ENCODE peak calls at places on chromosomes 7 and 10, in five cellular contexts. D, R, A, M and T are unnamed samples.

GRCh38 chr10:118958984-118959916 is 70.3 kb upstream of the NANOS1 start:
- DNase-seq in D (no peak), R (no peak), A (peak; percentile 32), M (peak; percentile 49), T (peak; percentile 1)

GRCh38 chr7:26483843-26484242 is 192.2 kb downstream of the SNX10 start:
- DNase-seq in D (no peak), R (no peak), A (no peak), M (no peak), T (no peak)

GRCh38 chr7:104252409-104253134 is 44.8 kb upstream of the ORC5 start:
- DNase-seq in D (no peak), R (no peak), A (no peak), M (no peak), T (no peak)

GRCh38 chr10:102781921-102782542 is 38.3 kb downstream of the WBP1L start:
- DNase-seq in D (no peak), R (no peak), A (no peak), M (peak; percentile 76), T (no peak)

GRCh38 chr10:110057461-110057860 is 49.7 kb downstream of the ADD3 start:
- DNase-seq in D (no peak), R (no peak), A (no peak), M (no peak), T (no peak)

GRCh38 chr7:13097508-13097907 is 410.1 kb downstream of the ARL4A start:
- DNase-seq in D (no peak), R (no peak), A (no peak), M (peak; percentile 50), T (no peak)

GRCh38 chr10:107576746-107577145 is 412.2 kb upstream of the SORCS1 start:
- DNase-seq in D (no peak), R (no peak), A (no peak), M (no peak), T (peak; percentile 80)

GRCh38 chr10:124092270-124093075 is 925 bp downstream of the CHST15 start:
- DNase-seq in D (no peak), R (no peak), A (peak; percentile 40), M (peak; percentile 58), T (peak; percentile 39)

GRCh38 chr10:122181055-122181732 is 89.9 kb upstream of the BTBD16 start:
- DNase-seq in D (peak; percentile 18), R (no peak), A (no peak), M (peak; percentile 56), T (no peak)

GRCh38 chr10:110900983-110901382 is 18.0 kb downstream of the BBIP1 start:
- DNase-seq in D (no peak), R (no peak), A (no peak), M (no peak), T (no peak)

GRCh38 chr7:142690554-142691182 is 58.6 kb upstream of the PRSS1 start:
- DNase-seq in D (no peak), R (no peak), A (no peak), M (no peak), T (no peak)

DNA sequence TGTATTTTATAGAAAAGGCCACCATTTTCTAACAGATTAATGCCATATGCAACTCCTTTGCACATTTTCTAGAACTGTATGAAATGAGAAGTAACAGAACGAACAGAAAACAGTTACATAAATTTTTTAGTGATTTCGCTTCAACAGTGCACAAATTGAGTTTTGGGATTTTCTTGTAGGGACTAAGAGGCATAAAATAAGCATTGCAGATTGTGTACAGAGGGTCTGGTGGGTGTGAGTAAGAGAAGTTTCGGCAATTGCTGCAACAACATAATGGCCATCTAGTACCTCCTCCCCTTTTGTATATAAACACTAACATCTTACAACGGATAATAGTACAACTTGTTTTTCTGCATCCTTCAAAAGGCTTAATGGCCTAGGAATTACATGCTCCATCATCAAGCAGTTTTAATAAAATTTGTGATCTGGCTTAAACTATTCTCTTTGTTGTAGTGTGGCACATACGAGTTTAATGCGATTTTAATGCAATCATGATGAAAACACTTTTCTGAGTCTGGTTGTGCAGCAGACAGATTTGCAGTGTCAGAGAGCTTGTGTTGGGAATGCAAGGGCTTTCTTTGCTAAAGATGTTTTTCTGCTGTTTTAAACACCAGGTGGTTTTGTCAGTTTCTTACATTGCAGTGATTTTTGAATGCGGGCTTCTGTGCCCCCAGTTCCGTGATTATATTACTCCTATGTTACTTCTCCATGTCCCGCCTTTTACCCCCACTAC is 2.9 kb downstream of the GLCCI1 start:
- DNase-seq in D (no peak), R (no peak), A (no peak), M (peak; percentile 6), T (no peak)
- H3K4me3 ChIP-seq in D (peak overlapping the region; percentile 90), R (peak overlapping the region; percentile 38), A (no peak overlapping the region), M (no peak overlapping the region), T (peak overlapping the region; percentile 92)

DNA sequence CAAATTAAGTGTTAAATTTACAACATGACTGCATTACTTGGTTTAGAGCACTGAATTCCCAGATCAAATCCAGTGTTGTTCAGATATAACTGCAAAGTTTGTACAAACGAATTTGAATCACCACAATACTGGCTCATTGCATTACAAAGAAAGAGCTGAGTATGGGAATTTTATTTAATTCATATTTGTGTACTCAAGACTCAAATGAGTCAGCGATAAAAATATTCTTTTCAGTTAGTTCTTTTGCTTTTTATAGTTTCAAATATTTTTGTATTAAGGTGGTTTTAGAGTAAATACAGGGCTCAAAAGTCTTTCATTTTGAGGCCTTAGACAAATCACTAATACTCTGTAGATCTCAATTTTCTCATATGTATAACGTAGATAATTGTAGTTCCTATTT is 68.6 kb upstream of the LRGUK start:
- DNase-seq in D (no peak), R (no peak), A (no peak), M (no peak), T (no peak)
- H3K27ac ChIP-seq in D (no peak overlapping the region), R (no peak overlapping the region), A (no peak overlapping the region), M (no peak overlapping the region), T (no peak overlapping the region)

DNA sequence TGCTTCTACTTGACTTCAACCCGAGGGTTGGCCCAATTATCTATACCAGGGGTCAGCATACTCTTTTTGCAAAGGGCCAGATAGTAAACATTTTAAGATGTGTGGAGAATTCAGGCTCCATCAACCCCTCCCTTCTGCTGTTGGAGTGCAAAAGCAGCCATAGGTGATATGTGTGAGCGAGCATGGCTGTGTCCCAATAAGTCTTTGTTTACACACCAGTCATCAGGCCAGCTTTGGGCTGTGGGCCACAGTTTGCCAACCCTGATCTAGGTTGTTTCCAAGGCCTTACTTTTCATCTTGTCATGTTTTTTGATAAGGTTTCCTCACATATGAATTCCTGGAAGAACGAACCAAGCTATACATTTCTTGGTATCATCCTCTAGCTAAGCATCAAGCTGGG is 136.9 kb upstream of the VIPR2 start:
- DNase-seq in D (no peak), R (no peak), A (no peak), M (no peak), T (no peak)
- H3K9me3 ChIP-seq in D (peaks cover 25% of the 10 kb centered on the region), R (no peaks in the 10 kb centered on the region), A (no peaks in the 10 kb centered on the region), M (peaks cover 22% of the 10 kb centered on the region), T (no peaks in the 10 kb centered on the region)

GRCh38 chr10:71889388-71889987 is 38.4 kb upstream of the PSAP start:
- DNase-seq in D (no peak), R (no peak), A (no peak), M (no peak), T (no peak)

GRCh38 chr10:71888623-71889387 is 37.8 kb upstream of the PSAP start:
- DNase-seq in D (peak; percentile 55), R (peak; percentile 13), A (peak; percentile 34), M (peak; percentile 85), T (peak; percentile 46)

GRCh38 chr10:71891437-71891836 is 40.4 kb upstream of the PSAP start:
- DNase-seq in D (no peak), R (no peak), A (no peak), M (no peak), T (no peak)

GRCh38 chr10:71887767-71888166 is 36.7 kb upstream of the PSAP start:
- DNase-seq in D (no peak), R (no peak), A (no peak), M (no peak), T (no peak)

DNA sequence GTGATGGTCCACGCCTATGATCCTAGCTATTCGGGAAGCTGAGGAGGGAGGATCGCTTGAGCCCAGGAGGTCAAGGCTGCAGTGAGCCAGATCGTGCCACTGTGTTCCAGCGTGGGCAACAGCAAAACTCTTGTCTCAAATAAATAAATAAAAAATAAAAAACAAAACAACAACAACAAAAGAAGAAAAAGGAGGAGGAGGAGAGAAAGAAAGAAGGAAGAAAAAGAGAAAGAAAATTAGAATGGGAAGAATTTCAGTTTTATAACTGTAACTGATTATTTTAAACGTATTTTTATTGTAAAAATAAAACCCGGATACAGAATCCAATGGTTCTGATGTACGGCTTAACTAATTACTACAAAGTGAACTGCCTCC is 37.2 kb upstream of the PSAP start:
- DNase-seq in D (no peak), R (no peak), A (no peak), M (no peak), T (no peak)
- H3K4me3 ChIP-seq in D (peak overlapping the region; percentile 63), R (peak overlapping the region; percentile 69), A (peak overlapping the region; percentile 32), M (no peak overlapping the region), T (peak overlapping the region; percentile 48)

GRCh38 chr10:79254333-79255006 is 92.8 kb upstream of the PPIF start:
- DNase-seq in D (no peak), R (no peak), A (no peak), M (no peak), T (no peak)
- H3K27ac ChIP-seq in D (no peak overlapping the region), R (no peak overlapping the region), A (no peak overlapping the region), M (no peak overlapping the region), T (no peak overlapping the region)

DNA sequence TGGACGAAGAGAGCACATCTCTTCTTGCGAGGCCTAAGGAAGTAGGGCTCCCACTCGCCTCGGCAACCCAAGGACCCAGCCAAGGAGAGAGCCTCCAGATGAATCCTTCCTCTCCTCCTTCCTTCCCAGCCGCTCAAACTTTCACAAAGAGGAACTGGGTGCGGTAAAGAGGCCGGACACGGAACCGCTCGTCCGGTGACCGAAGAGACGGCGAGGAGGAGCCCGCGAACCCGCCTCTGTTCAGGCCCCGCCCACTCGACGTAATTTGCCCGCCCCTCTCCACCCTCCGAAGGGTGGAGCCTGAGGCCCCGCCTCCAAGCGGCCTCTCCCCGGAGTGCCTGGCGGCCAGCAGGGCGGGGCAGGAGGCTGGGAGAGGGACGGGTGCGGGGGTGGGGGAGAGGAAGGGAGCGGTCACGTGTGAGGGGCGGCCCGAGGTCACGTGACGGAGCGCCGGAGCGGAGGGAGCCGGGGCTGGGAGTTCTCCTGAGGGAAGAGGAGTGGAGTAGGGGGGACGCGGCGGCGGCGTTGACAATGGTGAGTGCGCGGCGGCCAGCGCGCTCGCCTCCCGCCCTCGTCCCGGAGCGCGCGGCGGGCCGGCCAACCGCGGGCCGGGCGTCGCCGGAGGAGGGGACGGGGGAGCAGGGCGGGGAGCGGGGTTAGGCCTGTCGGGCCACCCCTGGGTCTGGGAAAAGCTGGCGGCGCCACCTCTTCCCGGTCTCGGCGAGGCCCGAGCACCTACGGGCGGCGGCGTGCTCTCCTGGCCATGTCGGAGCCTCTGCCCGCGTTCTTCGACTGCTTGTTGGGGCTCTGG is at the start of gene VPS26A:
- DNase-seq in D (peak; percentile 95), R (peak; percentile 98), A (peak; percentile 99), M (peak; percentile 98), T (peak; percentile 96)
- H3K9me3 ChIP-seq in D (no peaks in the 10 kb centered on the region), R (no peaks in the 10 kb centered on the region), A (no peaks in the 10 kb centered on the region), M (no peaks in the 10 kb centered on the region), T (no peaks in the 10 kb centered on the region)